ENCODE peak calls at places on chromosomes 1 and 21, in five cellular contexts. L is A549, I is endothelial cell of umbilical vein, P is K562, X is HepG2. M is an unnamed sample.

GRCh38 chr1:156689960-156690672 is 12.9 kb upstream of the NES start:
- DNase-seq in L (no peak), X (no peak), I (peak), P (no peak), M (no peak)

GRCh38 chr1:47479664-47480063 is 41.8 kb downstream of the FOXD2 start:
- DNase-seq in L (no peak), P (no peak), I (no peak), X (no peak), M (no peak)

GRCh38 chr21:29558331-29558730 is 259.6 kb downstream of the BACH1 start:
- DNase-seq in X (no peak), L (no peak), I (no peak), P (no peak), M (no peak)

GRCh38 chr1:78627321-78627720 is 7.1 kb downstream of the IFI44L start:
- DNase-seq in I (no peak), P (no peak), X (no peak), L (no peak), M (no peak)

GRCh38 chr1:208107817-208108608 is 136.2 kb downstream of the PLXNA2 start:
- DNase-seq in X (no peak), I (peak), P (no peak), L (no peak), M (no peak)

GRCh38 chr21:45262616-45263015 is 25.1 kb downstream of the POFUT2 start:
- DNase-seq in P (no peak), X (no peak), L (no peak), I (no peak), M (no peak)

GRCh38 chr1:53148123-53148522 is 5.7 kb upstream of the SLC1A7 start:
- DNase-seq in L (no peak), I (no peak), X (no peak), P (no peak), M (no peak)

GRCh38 chr1:90723561-90724108 is 6.5 kb upstream of the BARHL2 start:
- DNase-seq in L (no peak), P (no peak), X (no peak), I (no peak), M (peak)

GRCh38 chr1:37734629-37735591 is 30.0 kb downstream of the EPHA10 start:
- DNase-seq in L (no peak), P (peak), I (no peak), X (no peak), M (no peak)

GRCh38 chr1:110390096-110390495 is 730 bp downstream of the SLC16A4 start:
- DNase-seq in I (peak), X (no peak), P (peak), L (peak), M (no peak)

GRCh38 chr1:37925316-37925715 is 21.5 kb downstream of the INPP5B start:
- DNase-seq in X (no peak), P (no peak), I (no peak), L (no peak), M (no peak)

GRCh38 chr1:172742599-172743500 is 83.9 kb downstream of the FASLG start:
- DNase-seq in I (peak), X (peak), P (peak), L (peak), M (peak)

GRCh38 chr1:105779727-105780126 is 1276.7 kb upstream of the PRMT6 start:
- DNase-seq in L (no peak), I (no peak), X (no peak), P (no peak), M (no peak)

GRCh38 chr1:208179303-208179702 is 64.9 kb downstream of the PLXNA2 start:
- DNase-seq in X (no peak), L (no peak), I (no peak), P (peak), M (no peak)

GRCh38 chr1:15261155-15262002 is 14.4 kb downstream of the FHAD1 start:
- DNase-seq in I (peak), X (peak), L (no peak), P (peak), M (peak)

GRCh38 chr1:180177931-180178330 is 23.3 kb downstream of the QSOX1 start:
- DNase-seq in X (no peak), P (no peak), L (no peak), I (no peak), M (peak)

GRCh38 chr1:221727146-221728036 is 14.5 kb downstream of the DUSP10 start:
- DNase-seq in P (no peak), I (no peak), X (no peak), L (no peak), M (no peak)

GRCh38 chr21:27761623-27762022 is 794.7 kb upstream of the ADAMTS5 start:
- DNase-seq in L (no peak), I (no peak), P (no peak), X (no peak), M (no peak)

GRCh38 chr1:112465122-112465521 is 43.6 kb upstream of the WNT2B start:
- DNase-seq in L (no peak), X (no peak), I (peak), P (no peak), M (no peak)

GRCh38 chr1:207981976-207982375 is 71.1 kb upstream of the CD34 start:
- DNase-seq in P (peak), L (peak), I (peak), X (peak), M (peak)

GRCh38 chr21:26881504-26882228 is 36.5 kb upstream of the ADAMTS1 start:
- DNase-seq in X (no peak), L (no peak), I (peak), P (no peak), M (peak)

GRCh38 chr1:232130815-232131474 is 499.0 kb downstream of the SIPA1L2 start:
- DNase-seq in L (no peak), I (no peak), X (no peak), P (no peak), M (no peak)

GRCh38 chr21:32007461-32007860 is 134.6 kb downstream of the HUNK start:
- DNase-seq in X (no peak), I (no peak), P (no peak), L (peak), M (no peak)

GRCh38 chr1:6880951-6881690 is 95.9 kb downstream of the CAMTA1 start:
- DNase-seq in P (no peak), I (no peak), L (no peak), X (no peak), M (no peak)

GRCh38 chr1:246791303-246791918 is 67.2 kb downstream of the SCCPDH start:
- DNase-seq in I (no peak), L (no peak), X (no peak), P (no peak), M (no peak)

GRCh38 chr1:235958021-235958420 is 91.3 kb upstream of the LYST start:
- DNase-seq in X (no peak), P (no peak), I (no peak), L (no peak), M (no peak)

GRCh38 chr1:65526049-65526556 is 105.6 kb downstream of the LEPR start:
- DNase-seq in L (no peak), X (no peak), I (peak), P (peak), M (no peak)

GRCh38 chr1:5907386-5907785 is 84.8 kb downstream of the NPHP4 start:
- DNase-seq in P (no peak), X (no peak), L (no peak), I (no peak), M (no peak)

GRCh38 chr21:44878053-44878982 is 4.8 kb upstream of the PTTG1IP start:
- DNase-seq in I (peak), X (peak), L (no peak), P (peak), M (peak)

GRCh38 chr1:160614410-160614809 is 32.4 kb downstream of the SLAMF1 start:
- DNase-seq in I (no peak), P (peak), X (no peak), L (no peak), M (no peak)

GRCh38 chr1:111570781-111571181 is 48.8 kb upstream of the RAP1A start:
- DNase-seq in X (no peak), L (no peak), P (peak), I (no peak), M (peak)

GRCh38 chr1:182615468-182616129 is 11.4 kb upstream of the RGS16 start:
- DNase-seq in P (no peak), X (no peak), I (peak), L (no peak), M (peak)

GRCh38 chr1:8727809-8728213 is 89.6 kb downstream of the RERE start:
- DNase-seq in P (no peak), I (no peak), X (no peak), L (no peak), M (peak)

GRCh38 chr1:178344513-178345077 is 152.2 kb downstream of the CLEC20A start:
- DNase-seq in X (peak), L (peak), I (peak), P (peak), M (peak)

GRCh38 chr1:54774820-54775498 is 10.6 kb upstream of the PARS2 start:
- DNase-seq in L (peak), I (peak), P (peak), X (peak), M (peak)

GRCh38 chr1:74012583-74012982 is 185.4 kb downstream of the LRRIQ3 start:
- DNase-seq in X (no peak), L (no peak), I (no peak), P (no peak), M (no peak)

GRCh38 chr1:109485001-109485400 is 1.3 kb downstream of the ATXN7L2 start:
- DNase-seq in X (no peak), P (no peak), I (no peak), L (no peak), M (peak)

GRCh38 chr1:225670806-225671733 is 18.1 kb upstream of the ENAH start:
- DNase-seq in I (no peak), X (peak), P (no peak), L (no peak), M (no peak)

GRCh38 chr1:224329484-224329841 is 509 bp downstream of the NVL start:
- DNase-seq in P (no peak), X (no peak), I (no peak), L (no peak), M (no peak)

DNA sequence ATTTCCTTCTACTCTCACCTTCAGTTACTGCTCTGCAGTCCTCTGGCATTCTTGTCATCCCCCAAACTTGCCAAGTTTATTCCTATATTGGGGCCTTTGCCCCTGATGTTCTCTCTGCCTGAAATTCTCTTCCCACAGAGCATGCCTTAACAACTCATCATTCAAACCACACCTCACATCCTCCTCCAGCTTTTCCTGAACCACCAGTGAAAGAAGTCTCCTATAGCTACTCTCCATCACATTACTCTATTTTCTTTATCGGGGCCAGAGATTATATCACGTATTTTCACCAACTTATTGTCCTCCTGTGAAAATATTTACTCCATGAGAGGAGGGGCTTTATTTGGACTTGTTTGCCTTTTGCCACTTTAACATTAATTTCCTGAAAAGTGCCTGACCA is 32.1 kb downstream of the EXTL2 start:
- DNase-seq in L (no peak), P (no peak), X (no peak), I (peak), M (no peak)
- TF ChIP-seq MYC in L (no peak), P (no peak), X (no peak), I (no peak), M (no peak)

DNA sequence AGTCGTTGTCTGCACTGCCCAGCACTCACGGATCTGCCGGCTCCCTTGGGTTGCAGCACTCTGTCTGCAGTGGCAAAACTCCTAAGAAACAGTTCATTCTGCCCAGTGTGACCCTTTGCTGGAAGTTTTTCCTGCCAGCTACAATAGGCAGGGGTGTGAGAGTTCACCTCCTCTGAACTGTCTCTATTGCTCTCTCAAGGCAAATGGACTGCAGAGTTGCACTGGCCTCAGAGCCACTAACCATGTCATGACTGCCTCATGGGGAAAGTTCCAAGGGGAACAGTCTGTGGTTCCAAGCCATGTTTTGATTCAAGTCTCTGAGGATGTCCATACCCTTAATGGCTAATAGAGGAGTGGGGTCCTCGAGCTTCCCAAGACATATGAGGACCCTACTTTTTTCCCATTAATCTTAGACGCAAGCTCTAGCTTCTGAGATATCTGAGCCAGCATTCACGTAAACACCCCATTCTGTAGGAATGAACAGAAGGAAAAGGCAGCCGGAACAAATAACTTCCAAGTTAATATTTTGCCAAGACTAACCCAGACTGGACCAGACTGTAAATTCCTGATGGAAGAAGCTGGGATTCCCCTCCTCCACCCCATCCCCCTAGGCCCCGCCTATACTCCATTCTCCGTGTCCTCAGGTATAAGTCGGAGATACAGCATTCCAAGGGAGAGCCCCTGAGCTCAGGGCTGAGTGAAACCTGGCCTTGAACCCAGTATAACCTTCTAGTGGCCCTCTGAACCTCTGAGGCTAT is 93.8 kb upstream of the AKT3 start:
- DNase-seq in I (no peak), X (no peak), L (peak), P (no peak), M (no peak)
- H3K4me3 ChIP-seq in I (no peak), X (no peak), L (peak), P (no peak), M (no peak)

DNA sequence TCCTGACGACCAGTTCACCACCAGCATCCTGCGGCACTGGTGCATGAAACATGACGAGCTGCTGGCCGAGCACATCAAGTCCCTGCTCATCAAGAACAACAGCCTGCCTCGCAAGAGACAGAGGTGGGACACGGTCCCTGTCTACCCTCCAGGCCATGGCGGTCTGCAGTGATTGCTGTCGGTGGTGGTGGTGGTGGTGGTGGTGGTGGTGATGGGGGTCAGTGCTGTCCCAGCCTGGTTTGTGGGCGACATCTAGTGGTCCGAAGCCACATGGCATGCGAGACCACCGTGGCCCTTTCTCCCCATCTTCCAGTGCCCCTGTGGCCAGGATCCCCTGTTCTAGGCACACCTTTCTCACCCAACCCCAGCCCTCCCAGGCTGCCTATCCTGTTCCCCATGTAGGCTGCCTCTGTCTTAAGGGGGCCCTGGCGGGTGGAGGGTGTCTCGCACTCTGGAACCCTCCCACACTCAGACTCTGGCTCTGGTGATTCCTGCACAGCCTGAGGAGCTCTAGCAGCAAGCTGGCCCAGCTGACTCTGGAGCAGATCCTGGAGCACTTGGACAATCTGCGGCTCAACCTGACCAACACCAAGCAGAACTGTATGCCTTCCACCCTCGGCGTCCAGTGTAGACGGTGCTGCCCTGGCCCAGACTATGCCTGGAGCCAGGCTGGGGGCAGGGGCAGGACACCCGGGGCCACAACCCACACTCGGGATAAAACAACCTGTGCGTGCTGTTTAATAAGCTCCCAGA is 3.2 kb upstream of the SLC27A3 start:
- DNase-seq in L (peak), X (no peak), P (peak), I (peak), M (peak)
- TF ChIP-seq MYC in L (no peak), X (no peak), P (no peak), I (no peak), M (no peak)

GRCh38 chr1:61084560-61084991 is 2.2 kb downstream of the NFIA start:
- DNase-seq in L (no peak), X (no peak), P (no peak), I (peak), M (no peak)
- H3K4me3 ChIP-seq in L (peak), X (peak), P (peak), I (peak), M (no peak)

GRCh38 chr1:42618866-42619265 is 39.4 kb upstream of the PPIH start:
- DNase-seq in I (no peak), X (no peak), P (no peak), L (no peak), M (no peak)
- TF ChIP-seq MYC in I (no peak), X (no peak), P (no peak), L (no peak), M (no peak)